ENCODE peak calls at places on chromosomes 3 and 15, in five cellular contexts. C is fibroblast of the conjunctiva, Y is OCI-LY7, B is AG09309, S is dorsolateral prefrontal cortex. K is an unnamed sample.

GRCh38 chr3:105094588-105094987 is 272.1 kb upstream of the ALCAM start:
- DNase-seq in S (no peak), B (no peak), C (no peak), Y (no peak), K (no peak)

GRCh38 chr3:38698760-38699159 is 49.3 kb upstream of the SCN5A start:
- DNase-seq in S (no peak), C (no peak), B (no peak), Y (no peak), K (no peak)

GRCh38 chr3:129383292-129383860 is 45.1 kb downstream of the EFCAB12 start:
- DNase-seq in S (peak; percentile 26), C (peak; percentile 43), B (no peak), Y (peak; percentile 82), K (peak; percentile 90)

GRCh38 chr15:68658151-68658550 is 79.4 kb downstream of the CORO2B start:
- DNase-seq in S (peak; percentile 52), Y (no peak), B (no peak), C (no peak), K (no peak)

GRCh38 chr3:142549986-142550385 is 28.5 kb downstream of the ATR start:
- DNase-seq in B (no peak), S (no peak), Y (no peak), C (no peak), K (no peak)

GRCh38 chr15:64524778-64525177 is 64.4 kb downstream of the ZNF609 start:
- DNase-seq in S (no peak), C (no peak), Y (no peak), B (no peak), K (no peak)

GRCh38 chr3:21795152-21795837 is 44.3 kb upstream of the ZNF385D start:
- DNase-seq in Y (no peak), C (no peak), S (no peak), B (no peak), K (no peak)

GRCh38 chr3:63245842-63246241 is 32.3 kb upstream of the SYNPR start:
- DNase-seq in B (no peak), Y (no peak), C (no peak), S (no peak), K (no peak)